ENCODE peak calls at places on chromosomes 4 and X, in four cellular contexts. Q is transverse colon, A is osteoblast, S is HCT116. U is an unnamed sample. For H3K4me1, the result is how much of the 10 kb centered on the place peaks cover.

GRCh38 chr4:95534032-95534431 is 14.7 kb downstream of the UNC5C start:
- DNase-seq in Q (no peak), A (no peak), S (no peak), U (no peak)

GRCh38 chr4:5710065-5710961 is 688 bp upstream of the EVC start:
- DNase-seq in Q (no peak), A (peak), S (no peak), U (no peak)

GRCh38 chrX:10074241-10074941 is 82.4 kb upstream of the CLCN4 start:
- DNase-seq in Q (no peak), A (no peak), S (no peak), U (no peak)

GRCh38 chr4:85677286-85677685 is 202.3 kb downstream of the ARHGAP24 start:
- DNase-seq in Q (no peak), A (no peak), S (no peak), U (no peak)

GRCh38 chr4:80036306-80036705 is 36.7 kb downstream of the ANTXR2 start:
- DNase-seq in Q (no peak), A (no peak), S (no peak), U (no peak)

GRCh38 chrX:27336466-27337091 is 126.6 kb downstream of the PPP4R3C start:
- DNase-seq in Q (peak), A (peak), S (peak), U (peak)

GRCh38 chr4:101864660-101865059 is 74.1 kb downstream of the BANK1 start:
- DNase-seq in Q (no peak), A (no peak), S (no peak), U (no peak)

GRCh38 chr4:5039800-5040199 is 11.5 kb upstream of the STK32B start:
- DNase-seq in Q (no peak), A (no peak), S (no peak), U (no peak)

GRCh38 chr4:95170176-95170575 is 378.6 kb downstream of the UNC5C start:
- DNase-seq in Q (no peak), A (no peak), S (no peak), U (no peak)

GRCh38 chr4:154491341-154491679 is 289 bp downstream of the DCHS2 start:
- DNase-seq in Q (peak), A (peak), S (no peak), U (no peak)

GRCh38 chrX:40158036-40158706 is 60.4 kb upstream of the BCOR start:
- DNase-seq in Q (no peak), A (peak), S (no peak), U (no peak)

GRCh38 chr4:182074842-182075241 is 168.4 kb upstream of the TENM3 start:
- DNase-seq in Q (no peak), A (no peak), S (no peak), U (no peak)

GRCh38 chrX:16476692-16477091 is 173.3 kb upstream of the S100G start:
- DNase-seq in Q (no peak), A (no peak), S (no peak), U (no peak)

GRCh38 chr4:73891739-73892405 is 22.7 kb downstream of the CXCL1 start:
- DNase-seq in Q (no peak), A (no peak), S (no peak), U (no peak)

GRCh38 chr4:67700119-67700873 is 659 bp downstream of the UBA6 start:
- DNase-seq in Q (no peak), A (peak), S (no peak), U (no peak)

GRCh38 chrX:77617206-77617605 is 168.8 kb downstream of the ATRX start:
- DNase-seq in Q (no peak), A (no peak), S (no peak), U (no peak)

GRCh38 chr4:71132486-71132885 is 139.0 kb downstream of the DCK start:
- DNase-seq in Q (no peak), A (no peak), S (no peak), U (no peak)

GRCh38 chr4:1802151-1802715 is 9.1 kb downstream of the FGFR3 start:
- DNase-seq in Q (peak), A (no peak), S (no peak), U (no peak)

GRCh38 chrX:39065051-39065871 is 264.0 kb downstream of the MID1IP1 start:
- DNase-seq in Q (no peak), A (no peak), S (no peak), U (no peak)

GRCh38 chrX:108527724-108528123 is 88.1 kb downstream of the COL4A5 start:
- DNase-seq in Q (no peak), A (peak), S (no peak), U (no peak)

GRCh38 chr4:7157666-7158065 is 34.7 kb upstream of the SORCS2 start:
- DNase-seq in Q (no peak), A (peak), S (no peak), U (no peak)

GRCh38 chr4:171954650-171955049 is 141.4 kb downstream of the GALNTL6 start:
- DNase-seq in Q (no peak), A (no peak), S (peak), U (no peak)

DNA sequence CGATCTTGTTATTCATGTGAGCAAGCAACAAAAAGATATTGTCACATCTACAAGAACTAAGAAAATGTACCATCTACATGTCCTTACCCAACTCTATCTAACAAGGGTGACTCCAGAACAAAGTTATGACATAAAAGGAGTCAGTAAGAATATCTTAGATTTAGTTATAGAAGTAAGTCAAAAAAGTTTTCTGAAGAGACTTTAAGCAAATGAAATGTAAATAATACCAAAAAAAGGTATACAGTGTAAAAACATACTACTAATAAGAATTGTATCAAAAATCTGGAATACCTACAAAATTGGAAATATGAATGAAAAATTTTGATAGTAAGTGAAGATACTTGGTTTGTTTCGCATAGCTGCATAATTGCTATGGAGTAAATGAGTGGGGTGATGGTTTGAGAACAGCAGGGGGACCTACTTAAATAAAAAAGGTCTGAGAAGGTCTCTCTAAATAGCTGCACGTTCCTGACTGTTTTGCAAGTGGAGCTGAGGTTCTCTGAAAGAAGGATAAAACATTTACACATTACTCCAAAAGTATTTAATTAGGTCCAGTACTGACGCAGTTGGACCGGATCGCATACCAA is 51.0 kb upstream of the ENPP6 start:
- DNase-seq in Q (no peak), A (no peak), S (no peak), U (no peak)
- H3K4me1 ChIP-seq in Q (under half), A (under half), S (under half), U (under half)

DNA sequence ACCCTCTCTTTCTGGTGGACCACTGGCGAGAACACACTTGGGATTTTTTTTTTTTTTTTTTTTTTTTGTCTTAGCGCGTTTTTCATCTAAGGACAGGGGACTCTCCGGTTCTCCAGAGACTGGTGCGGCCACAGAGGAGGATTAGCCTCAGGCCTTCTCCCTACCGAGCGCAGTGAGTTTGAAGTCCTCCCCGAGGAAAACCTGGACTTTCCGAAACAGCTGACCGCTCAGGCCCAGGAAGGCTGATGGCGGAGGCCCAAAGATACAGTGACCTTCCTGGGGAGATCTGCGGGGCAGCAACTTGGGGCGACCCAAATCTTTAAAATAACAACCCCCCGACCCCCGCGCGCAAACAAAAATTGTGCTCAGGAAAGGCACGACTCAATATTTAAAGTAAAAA is 9.2 kb downstream of the NKX3-2 start:
- DNase-seq in Q (no peak), A (peak), S (no peak), U (no peak)
- H3K4me1 ChIP-seq in Q (under half), A (under half), S (under half), U (under half)

GRCh38 chr4:40990899-40991265 is 223.5 kb downstream of the APBB2 start:
- DNase-seq in Q (no peak), A (no peak), S (no peak), U (no peak)
- H3K4me1 ChIP-seq in Q (under half), A (under half), S (half or more), U (under half)

DNA sequence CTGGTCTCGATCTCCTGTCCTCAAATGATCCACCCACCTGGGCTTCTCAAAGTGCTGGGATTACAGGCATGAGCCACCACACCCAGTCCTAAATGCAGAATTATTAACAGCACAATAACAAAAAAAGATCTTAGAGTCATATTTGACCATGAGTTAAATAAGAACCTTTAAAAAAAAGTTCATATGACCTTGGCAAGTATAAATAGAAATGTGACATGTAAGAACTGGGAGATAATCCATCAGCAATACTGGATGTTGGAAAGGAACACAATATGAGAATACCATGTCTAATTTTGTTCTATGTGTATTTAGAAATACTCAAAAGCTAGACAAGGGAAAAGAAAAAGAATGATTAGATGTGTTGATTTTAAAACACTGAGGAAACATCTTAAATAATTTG is 231.6 kb downstream of the RAPGEF2 start:
- DNase-seq in Q (no peak), A (no peak), S (no peak), U (no peak)
- H3K4me1 ChIP-seq in Q (under half), A (under half), S (under half), U (under half)